ENCODE peak calls at places on chromosomes 13 and 19, in ten cellular contexts. B is stimulated activated CD8-positive, alpha-beta memory T cell treated with anti-CD3 and anti-CD28 coated beads, Interleukin-12 subunit alpha, Interleukin-12 subunit beta, amount 100 ng/mL, for 1 hour; F is skeletal muscle cell; M is psoas muscle; J is anterior cingulate cortex; W is stimulated activated CD4-positive, alpha-beta T cell treated with anti-CD3 and anti-CD28 coated beads, Interleukin-4, amount 100 ng/mL, for 48 hours; X is activated T-cell treated with anti-CD3 and anti-CD28 coated beads for 4 hours; N is fibroblast of mammary gland; Z is NCI-H774; K is NCI-H69. P is an unnamed sample.

GRCh38 chr19:48806818-48807589 is 3.8 kb downstream of the BCAT2 start:
- DNase-seq in X (no peak), W (no peak), N (peak), F (no peak), K (no peak), Z (no peak), B (no peak), M (peak), J (peak), P (no peak)

GRCh38 chr19:12546068-12546467 is 5.2 kb downstream of the ZNF564 start:
- DNase-seq in W (no peak), M (no peak), K (no peak), J (no peak), X (no peak), F (no peak), B (no peak), N (no peak), Z (no peak), P (no peak)

GRCh38 chr19:51375504-51376221 is 3.2 kb upstream of the NKG7 start:
- DNase-seq in K (no peak), W (peak), J (no peak), N (no peak), F (no peak), Z (no peak), X (no peak), M (no peak), B (no peak), P (no peak)

GRCh38 chr13:69935043-69935442 is 172.6 kb upstream of the ATXN8OS start:
- DNase-seq in J (no peak), N (no peak), K (peak), W (no peak), Z (no peak), M (no peak), B (no peak), X (no peak), F (no peak), P (no peak)

GRCh38 chr13:105147481-105147880 is 1388.0 kb downstream of the EFNB2 start:
- DNase-seq in Z (no peak), M (no peak), F (no peak), B (no peak), X (no peak), K (no peak), W (no peak), N (no peak), J (no peak), P (no peak)

GRCh38 chr13:98267080-98267912 is 90.2 kb upstream of the RNF113B start:
- DNase-seq in J (no peak), B (no peak), W (no peak), M (no peak), N (peak), X (no peak), Z (no peak), F (no peak), K (peak), P (no peak)

GRCh38 chr19:13043285-13043684 is 48.0 kb downstream of the NFIX start:
- DNase-seq in F (no peak), Z (no peak), W (no peak), M (peak), X (no peak), B (no peak), K (peak), J (no peak), N (no peak), P (no peak)

GRCh38 chr13:48457578-48458242 is 44.8 kb upstream of the LPAR6 start:
- DNase-seq in M (peak), W (no peak), B (no peak), F (no peak), Z (no peak), K (no peak), N (no peak), X (no peak), J (no peak), P (peak)

GRCh38 chr13:52711277-52711676 is 28.3 kb downstream of the CNMD start:
- DNase-seq in F (no peak), N (no peak), B (no peak), K (no peak), W (no peak), Z (no peak), J (no peak), X (no peak), M (no peak), P (no peak)

GRCh38 chr19:33459691-33460090 is 61.9 kb downstream of the PEPD start:
- DNase-seq in M (no peak), Z (no peak), B (no peak), W (no peak), N (no peak), F (no peak), K (no peak), J (no peak), X (no peak), P (no peak)

GRCh38 chr19:6216996-6217751 is 62.6 kb downstream of the MLLT1 start:
- DNase-seq in N (no peak), B (no peak), M (peak), F (no peak), W (no peak), Z (no peak), J (peak), X (no peak), K (peak), P (no peak)

GRCh38 chr13:98301721-98302120 is 124.7 kb upstream of the RNF113B start:
- DNase-seq in M (no peak), X (no peak), F (no peak), W (no peak), N (no peak), B (no peak), K (no peak), Z (no peak), J (no peak), P (no peak)

GRCh38 chr13:111398715-111399299 is 78.4 kb downstream of the TEX29 start:
- DNase-seq in W (no peak), B (no peak), X (no peak), F (no peak), J (no peak), K (no peak), M (no peak), Z (no peak), N (peak), P (no peak)

GRCh38 chr19:47020992-47021496 is 1.4 kb downstream of the NPAS1 start:
- DNase-seq in N (no peak), K (peak), F (no peak), B (no peak), X (no peak), J (no peak), Z (no peak), W (no peak), M (no peak), P (peak)

GRCh38 chr13:104426435-104426834 is 1360.2 kb upstream of the SLC10A2 start:
- DNase-seq in B (no peak), W (no peak), N (no peak), M (no peak), Z (no peak), K (no peak), F (no peak), X (no peak), J (no peak), P (no peak)

GRCh38 chr13:76994281-76994680 is 2.4 kb downstream of the CLN5 start:
- DNase-seq in K (no peak), F (no peak), W (no peak), X (no peak), B (no peak), N (no peak), M (no peak), Z (no peak), J (no peak), P (no peak)

GRCh38 chr13:113862191-113862765 is 1.6 kb downstream of the GAS6 start:
- DNase-seq in W (no peak), F (no peak), N (no peak), B (no peak), M (peak), Z (no peak), J (no peak), K (no peak), X (no peak), P (no peak)

GRCh38 chr13:83740622-83741021 is 141.7 kb downstream of the SLITRK1 start:
- DNase-seq in K (no peak), W (no peak), N (no peak), F (no peak), X (no peak), Z (no peak), M (no peak), B (no peak), J (no peak), P (no peak)

GRCh38 chr13:101739382-101740178 is 287.1 kb downstream of the ITGBL1 start:
- DNase-seq in M (no peak), B (no peak), N (no peak), Z (no peak), J (no peak), F (no peak), W (no peak), K (no peak), X (no peak), P (no peak)

GRCh38 chr13:114146629-114147028 is 14.2 kb upstream of the RASA3 start:
- DNase-seq in B (no peak), M (peak), Z (no peak), J (no peak), N (no peak), K (no peak), W (no peak), X (no peak), F (no peak), P (no peak)

GRCh38 chr13:108911807-108912206 is 282.4 kb downstream of the MYO16 start:
- DNase-seq in N (no peak), X (no peak), W (no peak), B (no peak), J (no peak), F (no peak), Z (no peak), K (no peak), M (no peak), P (no peak)

GRCh38 chr13:33453911-33454310 is 168.4 kb upstream of the STARD13 start:
- DNase-seq in J (no peak), W (no peak), B (no peak), N (peak), X (no peak), K (no peak), M (no peak), F (peak), Z (no peak), P (no peak)

GRCh38 chr19:48629297-48629598 is 7.9 kb downstream of the DBP start:
- DNase-seq in W (no peak), K (no peak), F (no peak), J (no peak), N (no peak), B (no peak), M (peak), Z (no peak), X (no peak), P (no peak)

GRCh38 chr19:17296278-17296677 is 6.9 kb downstream of the ABHD8 start:
- DNase-seq in M (no peak), F (no peak), Z (no peak), B (no peak), W (no peak), N (peak), X (no peak), K (peak), J (no peak), P (no peak)

GRCh38 chr13:102261809-102262208 is 140.0 kb downstream of the FGF14 start:
- DNase-seq in M (no peak), W (no peak), N (no peak), J (no peak), F (no peak), Z (no peak), B (no peak), X (no peak), K (peak), P (no peak)

GRCh38 chr19:42596391-42597071 is 1.8 kb upstream of the CEACAM8 start:
- DNase-seq in B (peak), J (no peak), F (no peak), K (peak), X (peak), M (no peak), W (peak), Z (no peak), N (peak), P (peak)

GRCh38 chr13:45105895-45106294 is 14.4 kb upstream of the GTF2F2 start:
- DNase-seq in F (no peak), M (no peak), B (no peak), W (no peak), K (no peak), J (no peak), N (no peak), Z (no peak), X (no peak), P (no peak)